ENCODE peak calls at places on chromosome 5, in ten cellular contexts. V, D, W, Z, Q, X, N, L, R and B are unnamed samples.

GRCh38 chr5:67693956-67694564 is 497.5 kb upstream of the CD180 start:
- DNase-seq in R (peak), Q (peak), W (no peak), N (peak), V (peak), D (no peak), Z (no peak), X (no peak), L (peak), B (no peak)

GRCh38 chr5:61051267-61051666 is 106.3 kb downstream of the NDUFAF2 start:
- DNase-seq in X (no peak), V (no peak), Z (no peak), L (no peak), D (no peak), R (no peak), W (no peak), N (no peak), Q (no peak), B (no peak)

GRCh38 chr5:28542968-28543367 is 1504.6 kb upstream of the CDH9 start:
- DNase-seq in Z (no peak), L (no peak), D (no peak), X (no peak), W (peak), V (no peak), Q (no peak), N (no peak), R (no peak), B (no peak)

GRCh38 chr5:146331257-146331822 is 7.3 kb upstream of the POU4F3 start:
- DNase-seq in W (no peak), L (no peak), V (no peak), N (no peak), X (no peak), Q (no peak), R (no peak), Z (no peak), D (no peak), B (no peak)

GRCh38 chr5:17838506-17838905 is 204.2 kb downstream of the TAF11L14 start:
- DNase-seq in N (no peak), V (no peak), Z (no peak), D (no peak), W (no peak), X (no peak), L (no peak), R (no peak), Q (no peak), B (no peak)

GRCh38 chr5:113115061-113115460 is 138.5 kb downstream of the DCP2 start:
- DNase-seq in N (no peak), V (no peak), Q (no peak), Z (no peak), X (no peak), L (no peak), R (no peak), W (no peak), D (no peak), B (no peak)

GRCh38 chr5:31733365-31733764 is 94.4 kb downstream of the PDZD2 start:
- DNase-seq in V (no peak), D (no peak), X (peak), Q (peak), Z (no peak), R (no peak), L (no peak), N (no peak), W (no peak), B (no peak)

GRCh38 chr5:134637106-134637721 is 4.6 kb upstream of the SAR1B start:
- DNase-seq in R (peak), N (no peak), X (no peak), D (no peak), W (peak), V (no peak), L (no peak), Z (no peak), Q (no peak), B (no peak)

GRCh38 chr5:115377468-115378217 is 81.2 kb upstream of the CCDC112 start:
- DNase-seq in V (no peak), L (no peak), R (no peak), W (peak), X (no peak), N (no peak), Q (no peak), D (no peak), Z (no peak), B (no peak)

GRCh38 chr5:143957455-143957854 is 145.5 kb downstream of the HMHB1 start:
- DNase-seq in N (no peak), Z (no peak), R (no peak), Q (no peak), D (no peak), W (no peak), L (no peak), X (no peak), V (no peak), B (no peak)

GRCh38 chr5:16712600-16712999 is 95.8 kb upstream of the RETREG1 start:
- DNase-seq in N (no peak), W (no peak), V (no peak), R (no peak), D (no peak), Q (no peak), L (no peak), Z (no peak), X (no peak), B (no peak)

GRCh38 chr5:42948961-42949347 is 91.2 kb downstream of the ANXA2R start:
- DNase-seq in L (no peak), X (no peak), Z (no peak), R (no peak), N (no peak), V (no peak), W (no peak), D (no peak), Q (no peak), B (no peak)

GRCh38 chr5:78221964-78222451 is 72.5 kb downstream of the AP3B1 start:
- DNase-seq in Z (no peak), N (no peak), R (no peak), L (no peak), D (no peak), V (no peak), W (no peak), X (no peak), Q (no peak), B (no peak)

GRCh38 chr5:80837679-80838078 is 122.5 kb upstream of the RASGRF2 start:
- DNase-seq in N (no peak), V (no peak), W (no peak), Q (no peak), Z (no peak), L (no peak), R (no peak), X (no peak), D (no peak), B (no peak)

GRCh38 chr5:107542831-107543231 is 127.9 kb downstream of the EFNA5 start:
- DNase-seq in R (peak), X (no peak), N (peak), L (peak), D (peak), Z (no peak), W (peak), V (peak), Q (peak), B (no peak)

GRCh38 chr5:132203916-132204315 is 23.7 kb downstream of the P4HA2 start:
- DNase-seq in V (peak), L (peak), Z (no peak), Q (no peak), W (no peak), X (no peak), D (no peak), N (no peak), R (no peak), B (no peak)
- H3K27ac ChIP-seq in V (no peak), L (no peak), Z (no peak), Q (no peak), W (no peak), X (no peak), D (no peak), N (no peak), R (no peak), B (no peak)

DNA sequence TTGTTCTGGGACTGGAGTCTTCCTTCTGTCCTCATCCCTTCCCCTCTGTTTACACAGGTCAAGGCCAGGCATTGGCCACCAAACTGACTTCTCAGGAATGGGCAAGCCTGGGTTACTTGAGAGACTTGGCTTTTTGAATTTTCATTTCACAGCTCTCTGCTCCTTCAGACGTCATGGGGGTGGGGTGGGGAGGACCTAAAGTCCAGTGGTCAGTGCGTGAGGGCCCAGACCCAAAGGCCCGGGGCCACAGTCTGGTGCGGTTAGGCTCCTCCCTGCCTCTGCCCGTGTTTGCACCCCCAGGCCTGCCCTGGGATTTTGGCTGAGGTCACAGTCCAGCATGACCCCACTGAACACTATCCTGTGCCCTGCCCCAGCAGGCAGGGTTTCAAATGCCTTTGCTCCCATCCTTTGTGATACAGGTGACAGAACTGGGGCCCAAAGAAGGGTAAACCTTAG is 4.1 kb upstream of the CXXC5 start:
- DNase-seq in R (peak), L (peak), Q (no peak), V (peak), N (no peak), Z (no peak), W (no peak), D (peak), X (no peak), B (no peak)
- H3K27ac ChIP-seq in R (no peak), L (no peak), Q (peak), V (peak), N (no peak), Z (no peak), W (no peak), D (peak), X (no peak), B (no peak)

GRCh38 chr5:76326559-76327351 is 76.3 kb upstream of the IQGAP2 start:
- DNase-seq in D (no peak), N (no peak), W (no peak), R (no peak), Z (no peak), V (no peak), L (no peak), Q (no peak), X (no peak), B (peak)
- H3K27ac ChIP-seq in D (peak), N (no peak), W (no peak), R (peak), Z (peak), V (no peak), L (no peak), Q (no peak), X (no peak), B (peak)

GRCh38 chr5:72204946-72205345 is 97.7 kb downstream of the MAP1B start:
- DNase-seq in D (no peak), L (no peak), V (no peak), Q (no peak), X (no peak), Z (no peak), N (no peak), R (no peak), W (no peak), B (no peak)
- H3K27ac ChIP-seq in D (no peak), L (peak), V (no peak), Q (no peak), X (peak), Z (no peak), N (no peak), R (no peak), W (no peak), B (no peak)

GRCh38 chr5:175215906-175216305 is 228.1 kb downstream of the DRD1 start:
- DNase-seq in X (no peak), Q (no peak), Z (no peak), N (no peak), D (no peak), V (no peak), L (no peak), R (no peak), W (no peak), B (no peak)
- H3K27ac ChIP-seq in X (peak), Q (no peak), Z (no peak), N (no peak), D (no peak), V (no peak), L (peak), R (no peak), W (no peak), B (no peak)

DNA sequence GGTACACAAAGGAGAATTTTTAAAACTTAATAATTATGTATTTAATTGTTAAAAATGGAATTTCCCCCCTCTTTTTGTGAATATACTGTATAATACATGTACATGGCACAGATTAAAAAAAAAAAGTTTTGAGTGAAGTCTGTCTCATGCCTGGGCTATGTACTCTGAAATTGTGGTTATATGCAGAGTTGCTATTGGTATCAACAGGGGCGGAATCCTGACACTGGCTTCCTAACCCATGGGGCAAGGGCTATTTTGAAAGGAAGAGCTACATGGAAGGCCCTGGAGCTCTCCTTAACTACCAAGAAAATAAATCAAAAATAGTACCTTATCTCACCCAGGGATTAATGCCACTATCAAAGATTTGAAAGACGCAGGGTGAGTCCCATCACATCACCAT is 865 bp upstream of the FAM193B start:
- DNase-seq in X (no peak), R (no peak), D (no peak), Z (no peak), Q (no peak), W (no peak), V (no peak), L (no peak), N (no peak), B (no peak)
- H3K27ac ChIP-seq in X (no peak), R (no peak), D (no peak), Z (no peak), Q (no peak), W (no peak), V (no peak), L (no peak), N (no peak), B (no peak)

GRCh38 chr5:170357853-170358497 is 31.2 kb downstream of the KCNMB1 start:
- DNase-seq in W (no peak), V (peak), Q (peak), N (peak), L (peak), R (peak), Z (no peak), X (no peak), D (no peak), B (no peak)
- H3K27ac ChIP-seq in W (no peak), V (no peak), Q (peak), N (no peak), L (no peak), R (peak), Z (no peak), X (peak), D (peak), B (no peak)